ENCODE peak calls at places on chromosomes 7 and 10, in five cellular contexts. I is transverse colon, F is tibial nerve, H is A549, O is ovary. V is an unnamed sample.

GRCh38 chr10:613217-613616 is 76.3 kb downstream of the DIP2C start:
- DNase-seq in H (no peak), F (no peak), I (peak), O (no peak), V (no peak)

GRCh38 chr10:34018811-34019210 is 684.3 kb upstream of the NRP1 start:
- DNase-seq in H (no peak), F (no peak), I (no peak), O (no peak), V (no peak)

GRCh38 chr10:75191821-75192568 is 18.6 kb upstream of the VDAC2 start:
- DNase-seq in H (peak), I (peak), O (peak), F (no peak), V (no peak)

GRCh38 chr7:45145881-45146280 is 11.7 kb upstream of the RAMP3 start:
- DNase-seq in F (no peak), H (no peak), I (no peak), O (no peak), V (peak)

GRCh38 chr10:79981673-79982485 is 33.0 kb upstream of the SFTPD start:
- DNase-seq in I (peak), H (peak), F (no peak), O (peak), V (no peak)

GRCh38 chr7:75715864-75716263 is 22.9 kb downstream of the HIP1 start:
- DNase-seq in H (no peak), I (no peak), O (no peak), F (no peak), V (no peak)

GRCh38 chr10:29733323-29733722 is 98.6 kb upstream of the SVIL start:
- DNase-seq in I (no peak), O (no peak), H (no peak), F (no peak), V (no peak)

GRCh38 chr10:110568055-110568735 is 700 bp downstream of the SMC3 start:
- DNase-seq in H (peak), I (peak), F (peak), O (no peak), V (peak)

GRCh38 chr7:94701555-94701973 is 45.6 kb upstream of the SGCE start:
- DNase-seq in H (peak), F (no peak), I (no peak), O (no peak), V (no peak)

GRCh38 chr10:69734797-69735468 is 66.8 kb upstream of the COL13A1 start:
- DNase-seq in F (no peak), I (no peak), O (no peak), H (no peak), V (no peak)

GRCh38 chr10:36717118-36717517 is 408.3 kb upstream of the ANKRD30A start:
- DNase-seq in I (no peak), O (no peak), H (no peak), F (no peak), V (no peak)

GRCh38 chr7:4631664-4632171 is 50.4 kb upstream of the FOXK1 start:
- DNase-seq in F (peak), I (peak), H (peak), O (peak), V (peak)

GRCh38 chr10:72133517-72133916 is 45.2 kb upstream of the SPOCK2 start:
- DNase-seq in H (no peak), F (no peak), O (no peak), I (no peak), V (no peak)

GRCh38 chr10:95792874-95793285 is 36.9 kb downstream of the ENTPD1 start:
- DNase-seq in F (no peak), H (no peak), O (no peak), I (no peak), V (no peak)
- TF ChIP-seq EP300 in F (peak), H (no peak), O (no peak), I (no peak), V (no peak)

GRCh38 chr10:14584643-14585042 is 190.1 kb downstream of the FAM107B start:
- DNase-seq in I (no peak), O (no peak), H (no peak), F (no peak), V (no peak)
- TF ChIP-seq POLR2A in I (no peak), O (no peak), H (no peak), F (no peak), V (no peak)

GRCh38 chr7:77328669-77329068 is 87.5 kb downstream of the GSAP start:
- DNase-seq in H (no peak), O (no peak), I (no peak), F (no peak), V (no peak)

GRCh38 chr7:77335581-77335980 is 80.6 kb downstream of the GSAP start:
- DNase-seq in F (no peak), I (no peak), O (no peak), H (no peak), V (no peak)

GRCh38 chr7:77330169-77330882 is 85.8 kb downstream of the GSAP start:
- DNase-seq in F (no peak), I (no peak), O (no peak), H (no peak), V (no peak)

GRCh38 chr7:77329466-77330168 is 86.5 kb downstream of the GSAP start:
- DNase-seq in I (no peak), F (no peak), H (no peak), O (no peak), V (no peak)

GRCh38 chr7:77331938-77332695 is 84.0 kb downstream of the GSAP start:
- DNase-seq in O (peak), I (peak), F (no peak), H (peak), V (no peak)
- TF ChIP-seq EP300 in O (no peak), I (no peak), F (peak), H (no peak), V (no peak)

DNA sequence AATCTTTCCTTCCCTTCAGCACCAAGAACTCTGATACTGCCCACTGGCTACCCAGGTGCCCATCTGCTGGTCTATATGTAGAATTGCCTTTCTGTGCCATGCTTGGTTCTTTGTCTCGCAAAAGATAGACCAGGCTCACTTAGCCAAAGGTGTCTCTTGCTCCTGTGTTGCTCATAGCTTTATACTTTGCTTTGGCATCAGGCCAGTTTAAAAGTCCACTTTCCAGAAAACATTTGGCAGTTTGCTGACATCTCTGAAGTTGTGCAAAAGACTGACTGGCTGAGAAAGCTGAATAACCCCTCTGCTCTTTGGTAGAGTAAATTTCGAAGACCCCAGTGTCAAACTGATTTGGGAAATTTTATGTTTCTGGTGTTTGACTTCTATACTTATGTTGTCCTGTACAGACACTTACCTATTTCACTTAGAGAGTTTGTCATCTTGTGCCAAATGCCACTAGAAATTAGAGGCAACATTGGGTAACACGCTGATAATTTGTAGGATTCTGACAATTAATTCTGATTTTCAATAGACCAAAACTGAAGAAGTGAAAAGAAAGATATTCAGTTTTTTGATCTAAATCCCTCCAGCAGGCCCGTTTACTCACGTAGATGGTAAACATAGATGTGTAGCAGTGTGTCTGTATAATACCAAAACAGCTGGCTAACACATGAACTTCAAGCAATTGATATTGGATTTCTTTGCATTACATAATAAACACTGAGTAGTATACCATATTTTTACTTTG is 91.1 kb downstream of the CPED1 start:
- DNase-seq in F (no peak), H (no peak), O (no peak), I (no peak), V (no peak)
- TF ChIP-seq POLR2A in F (no peak), H (no peak), O (no peak), I (no peak), V (no peak)

DNA sequence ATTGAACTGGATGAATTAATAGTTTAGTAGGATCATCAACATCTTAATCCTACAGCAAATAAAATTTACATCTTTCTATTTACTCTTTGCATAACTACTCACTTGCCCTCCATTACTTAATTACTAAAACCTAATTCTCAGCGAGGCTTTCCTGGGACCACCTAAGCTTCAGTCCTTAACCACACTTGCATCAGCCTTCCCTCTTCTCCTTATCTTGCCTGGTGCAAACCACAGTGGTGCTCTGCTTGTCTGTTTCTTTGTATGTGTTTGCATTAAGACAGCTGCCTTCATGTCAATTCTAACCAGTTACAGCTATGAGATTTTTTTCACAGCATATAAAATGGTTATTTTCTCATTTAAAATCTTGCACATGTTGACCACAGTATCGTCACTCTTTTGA is 72.6 kb upstream of the ZNF92 start:
- DNase-seq in H (no peak), I (no peak), F (no peak), O (no peak), V (no peak)
- TF ChIP-seq EP300 in H (no peak), I (no peak), F (no peak), O (no peak), V (no peak)